ENCODE peak calls at places on chromosome 20, in five cellular contexts. N, E, U, I and K are unnamed samples. For H3K4me1, the result is how much of the 10 kb centered on the place peaks cover.

GRCh38 chr20:62049342-62050165 is 16.1 kb downstream of the TAF4 start:
- DNase-seq in N (no peak), E (no peak), U (no peak), I (no peak), K (no peak)

GRCh38 chr20:63453029-63453523 is 19.4 kb downstream of the KCNQ2 start:
- DNase-seq in N (no peak), E (no peak), U (no peak), I (peak), K (no peak)

GRCh38 chr20:57560554-57561355 is at the start of gene PCK1:
- DNase-seq in N (peak), E (peak), U (peak), I (no peak), K (peak)

GRCh38 chr20:59024111-59024530 is 4.9 kb downstream of the TUBB1 start:
- DNase-seq in N (no peak), E (no peak), U (no peak), I (no peak), K (peak)

GRCh38 chr20:38109657-38110524 is 55.2 kb downstream of the TGM2 start:
- DNase-seq in N (peak), E (peak), U (no peak), I (no peak), K (peak)

GRCh38 chr20:25136643-25137559 is 55.0 kb upstream of the VSX1 start:
- DNase-seq in N (peak), E (peak), U (no peak), I (no peak), K (no peak)

GRCh38 chr20:57801046-57801445 is 91.2 kb upstream of the PMEPA1 start:
- DNase-seq in N (no peak), E (no peak), U (no peak), I (no peak), K (no peak)

GRCh38 chr20:23419995-23420901 is 1.0 kb downstream of the NAPB start:
- DNase-seq in N (peak), E (peak), U (peak), I (peak), K (peak)

GRCh38 chr20:47956261-47956995 is 171.1 kb upstream of the SULF2 start:
- DNase-seq in N (peak), E (no peak), U (no peak), I (no peak), K (no peak)

GRCh38 chr20:37095108-37095608 is 639 bp downstream of the RBL1 start:
- DNase-seq in N (no peak), E (no peak), U (no peak), I (no peak), K (no peak)

GRCh38 chr20:19138758-19139157 is 73.7 kb upstream of the SLC24A3 start:
- DNase-seq in N (no peak), E (no peak), U (no peak), I (no peak), K (no peak)

GRCh38 chr20:4748847-4749246 is 27.1 kb downstream of the PRND start:
- DNase-seq in N (no peak), E (no peak), U (no peak), I (peak), K (no peak)

GRCh38 chr20:36848078-36848660 is 27.8 kb upstream of the TLDC2 start:
- DNase-seq in N (peak), E (no peak), U (no peak), I (no peak), K (no peak)

GRCh38 chr20:59051666-59052065 is 9.1 kb upstream of the PRELID3B start:
- DNase-seq in N (no peak), E (no peak), U (no peak), I (no peak), K (no peak)

GRCh38 chr20:20446001-20446400 is 78.1 kb downstream of the INSM1 start:
- DNase-seq in N (no peak), E (no peak), U (no peak), I (no peak), K (no peak)

GRCh38 chr20:4942336-4942735 is 59.0 kb downstream of the SLC23A2 start:
- DNase-seq in N (no peak), E (peak), U (no peak), I (no peak), K (no peak)

GRCh38 chr20:59391975-59392374 is 91.6 kb downstream of the EDN3 start:
- DNase-seq in N (no peak), E (no peak), U (no peak), I (no peak), K (no peak)

GRCh38 chr20:38883981-38884733 is 42.1 kb upstream of the FAM83D start:
- DNase-seq in N (no peak), E (no peak), U (no peak), I (no peak), K (no peak)

GRCh38 chr20:3203315-3204123 is 963 bp downstream of the DDRGK1 start:
- DNase-seq in N (no peak), E (peak), U (peak), I (peak), K (peak)

GRCh38 chr20:1242530-1242929 is 16.7 kb downstream of the RAD21L1 start:
- DNase-seq in N (no peak), E (no peak), U (no peak), I (no peak), K (no peak)

GRCh38 chr20:25462166-25462565 is 54.7 kb downstream of the GINS1 start:
- DNase-seq in N (no peak), E (no peak), U (no peak), I (no peak), K (no peak)

GRCh38 chr20:57698867-57699275 is 10.9 kb downstream of the PMEPA1 start:
- DNase-seq in N (no peak), E (no peak), U (no peak), I (no peak), K (no peak)

GRCh38 chr20:63473555-63474449 is 1.3 kb upstream of the KCNQ2 start:
- DNase-seq in N (no peak), E (no peak), U (no peak), I (no peak), K (no peak)

GRCh38 chr20:13256606-13257005 is 35.5 kb downstream of the ISM1 start:
- DNase-seq in N (no peak), E (no peak), U (no peak), I (no peak), K (no peak)

GRCh38 chr20:48401359-48401758 is 426.4 kb downstream of the PREX1 start:
- DNase-seq in N (no peak), E (no peak), U (no peak), I (no peak), K (no peak)

GRCh38 chr20:63696628-63697356 is at the start of gene TNFRSF6B:
- DNase-seq in N (peak), E (peak), U (no peak), I (no peak), K (peak)

GRCh38 chr20:19771031-19771430 is 13.0 kb downstream of the RIN2 start:
- DNase-seq in N (no peak), E (no peak), U (no peak), I (no peak), K (no peak)

GRCh38 chr20:3224681-3225421 is 14.1 kb downstream of the SLC4A11 start:
- DNase-seq in N (no peak), E (no peak), U (no peak), I (no peak), K (no peak)

GRCh38 chr20:58459058-58459743 is 56.0 kb downstream of the APCDD1L start:
- DNase-seq in N (no peak), E (no peak), U (no peak), I (no peak), K (no peak)

GRCh38 chr20:23103284-23104018 is 17.3 kb upstream of the CD93 start:
- DNase-seq in N (peak), E (no peak), U (no peak), I (no peak), K (no peak)

GRCh38 chr20:32483351-32484220 is 101.5 kb downstream of the NOL4L start:
- DNase-seq in N (peak), E (peak), U (peak), I (peak), K (peak)

DNA sequence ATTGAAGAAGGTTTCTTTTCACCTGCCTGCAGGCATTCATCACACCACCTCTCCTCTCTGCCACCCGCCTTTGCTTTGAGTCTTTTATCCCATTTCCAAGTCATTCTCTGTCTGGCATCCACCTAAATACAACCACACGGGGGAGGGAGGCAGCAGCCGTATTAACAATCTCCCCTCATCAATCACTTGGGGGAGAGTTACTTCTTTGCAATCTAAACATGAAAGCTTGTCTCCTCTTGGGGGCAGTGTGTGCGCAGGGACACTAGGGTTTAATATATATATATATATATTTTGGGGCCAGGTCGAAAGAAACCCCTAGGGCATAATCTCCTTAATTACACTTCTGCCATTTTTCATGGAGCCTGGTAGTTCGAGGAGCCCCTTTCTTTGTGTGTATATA is 214.5 kb downstream of the TSHZ2 start:
- DNase-seq in N (no peak), E (no peak), U (no peak), I (peak), K (no peak)
- H3K27ac ChIP-seq in N (no peak), E (no peak), U (no peak), I (no peak), K (no peak)

GRCh38 chr20:10228330-10228729 is 9.7 kb downstream of the SNAP25 start:
- DNase-seq in N (no peak), E (no peak), U (peak), I (no peak), K (peak)

GRCh38 chr20:10221022-10221421 is 2.4 kb downstream of the SNAP25 start:
- DNase-seq in N (no peak), E (no peak), U (no peak), I (no peak), K (no peak)

GRCh38 chr20:10231290-10231689 is 12.7 kb downstream of the SNAP25 start:
- DNase-seq in N (no peak), E (peak), U (no peak), I (no peak), K (no peak)

GRCh38 chr20:10219993-10220750 is 1.5 kb downstream of the SNAP25 start:
- DNase-seq in N (no peak), E (no peak), U (no peak), I (no peak), K (no peak)

GRCh38 chr20:10225439-10226080 is 6.9 kb downstream of the SNAP25 start:
- DNase-seq in N (no peak), E (no peak), U (no peak), I (peak), K (no peak)
- TF ChIP-seq CTCF in N (no peak), E (no peak), U (no peak), I (peak), K (no peak)

GRCh38 chr20:49695830-49696229 is 17.8 kb downstream of the B4GALT5 start:
- DNase-seq in N (no peak), E (no peak), U (no peak), I (no peak), K (no peak)

GRCh38 chr20:49698477-49698876 is 15.2 kb downstream of the B4GALT5 start:
- DNase-seq in N (no peak), E (no peak), U (no peak), I (no peak), K (no peak)

GRCh38 chr20:49697071-49697470 is 16.6 kb downstream of the B4GALT5 start:
- DNase-seq in N (no peak), E (peak), U (peak), I (peak), K (peak)

GRCh38 chr20:49694450-49695071 is 19.1 kb downstream of the B4GALT5 start:
- DNase-seq in N (no peak), E (no peak), U (no peak), I (no peak), K (no peak)

GRCh38 chr20:49696594-49696993 is 17.1 kb downstream of the B4GALT5 start:
- DNase-seq in N (no peak), E (no peak), U (no peak), I (no peak), K (no peak)
- H3K4me1 ChIP-seq in N (half or more), E (under half), U (half or more), I (half or more), K (half or more)

DNA sequence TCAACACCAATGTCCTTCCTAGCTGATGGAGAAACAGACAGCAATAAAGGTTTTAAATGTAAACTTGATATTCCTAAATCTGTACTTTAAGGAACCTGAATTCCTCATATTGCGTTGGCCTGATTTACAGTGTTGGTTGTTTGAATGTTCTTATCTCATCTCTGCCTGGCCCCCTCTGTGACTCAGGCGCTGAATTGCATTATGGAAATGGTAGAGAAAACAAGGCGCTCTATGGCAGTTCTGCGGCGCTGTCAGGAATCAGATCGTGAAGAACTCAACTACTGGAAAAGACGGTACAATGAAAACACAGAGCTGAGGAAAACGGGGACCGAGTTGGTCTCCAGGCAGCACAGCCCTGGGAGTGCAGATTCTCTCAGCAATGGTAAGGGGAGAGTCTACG is 32.6 kb upstream of the C20orf144 start:
- DNase-seq in N (no peak), E (no peak), U (no peak), I (no peak), K (no peak)
- H3K27ac ChIP-seq in N (no peak), E (no peak), U (no peak), I (no peak), K (no peak)

GRCh38 chr20:11965602-11966001 is 47.9 kb downstream of the BTBD3 start:
- DNase-seq in N (no peak), E (no peak), U (no peak), I (no peak), K (no peak)
- TF ChIP-seq CTCF in N (no peak), E (no peak), U (no peak), I (no peak), K (no peak)

DNA sequence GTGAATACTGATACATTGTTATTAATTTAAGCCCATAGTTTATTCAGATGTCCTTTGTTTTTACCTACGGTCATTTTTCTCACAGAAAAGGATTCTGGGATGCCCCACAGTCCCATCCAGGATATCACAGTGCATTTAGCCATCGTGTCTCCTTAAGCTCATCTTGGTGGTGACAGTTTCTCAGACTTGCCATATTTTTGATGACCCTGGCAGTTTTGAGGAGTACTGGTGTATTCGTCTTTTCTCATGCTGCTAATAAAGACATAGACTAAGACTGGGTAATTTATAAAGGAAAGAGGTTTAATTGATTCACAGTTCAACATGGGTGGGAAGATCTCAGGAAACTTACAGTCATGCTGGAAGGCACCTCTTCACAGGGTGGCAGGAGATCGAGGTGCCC is 295.9 kb upstream of the CDH4 start:
- DNase-seq in N (no peak), E (no peak), U (no peak), I (no peak), K (no peak)
- H3K4me1 ChIP-seq in N (under half), E (under half), U (under half), I (under half), K (under half)